ENCODE peak calls at places on chromosomes 6 and 20, in six cellular contexts. P is GM12891, B is H1, E is K562, W is GM12878, C is HepG2. K is an unnamed sample.

GRCh38 chr6:168388641-168389633 is 52.0 kb upstream of the SMOC2 start:
- DNase-seq in P (no peak), B (peak), E (no peak), W (no peak), C (peak), K (no peak)

GRCh38 chr6:1402868-1403267 is 13.5 kb downstream of the FOXF2 start:
- DNase-seq in P (no peak), B (no peak), E (no peak), W (no peak), C (no peak), K (no peak)

GRCh38 chr6:44057931-44058616 is 69.2 kb downstream of the MRPL14 start:
- DNase-seq in P (no peak), B (no peak), E (peak), W (no peak), C (no peak), K (no peak)

GRCh38 chr6:144745434-144745833 is 460.3 kb downstream of the UTRN start:
- DNase-seq in P (no peak), B (no peak), E (no peak), W (no peak), C (no peak), K (no peak)

GRCh38 chr6:149079911-149080501 is 237.5 kb upstream of the TAB2 start:
- DNase-seq in P (no peak), B (no peak), E (no peak), W (no peak), C (no peak), K (no peak)

GRCh38 chr6:149443411-149444181 is 41.2 kb downstream of the ZC3H12D start:
- DNase-seq in P (no peak), B (no peak), E (no peak), W (no peak), C (no peak), K (no peak)

GRCh38 chr20:24955045-24955444 is 6.0 kb downstream of the CST7 start:
- DNase-seq in P (peak), B (peak), E (no peak), W (peak), C (no peak), K (peak)

GRCh38 chr6:79719248-79719975 is 88.3 kb downstream of the SH3BGRL2 start:
- DNase-seq in P (no peak), B (no peak), E (peak), W (no peak), C (no peak), K (no peak)

GRCh38 chr6:98904096-98904495 is 43.6 kb downstream of the FBXL4 start:
- DNase-seq in P (no peak), B (no peak), E (no peak), W (no peak), C (no peak), K (no peak)

GRCh38 chr20:45229264-45230056 is 8.3 kb downstream of the SEMG2 start:
- DNase-seq in P (peak), B (peak), E (peak), W (no peak), C (peak), K (no peak)

GRCh38 chr6:21887301-21888185 is 294.0 kb downstream of the SOX4 start:
- DNase-seq in P (no peak), B (no peak), E (no peak), W (no peak), C (peak), K (no peak)

GRCh38 chr6:168865-169455 is 123.3 kb upstream of the DUSP22 start:
- DNase-seq in P (no peak), B (no peak), E (peak), W (no peak), C (peak), K (no peak)

GRCh38 chr6:150877928-150878327 is 12.4 kb downstream of the MTHFD1L start:
- DNase-seq in P (no peak), B (no peak), E (no peak), W (no peak), C (peak), K (no peak)

GRCh38 chr6:34338377-34338776 is 54.1 kb downstream of the NUDT3 start:
- DNase-seq in P (no peak), B (no peak), E (no peak), W (no peak), C (no peak), K (no peak)

GRCh38 chr6:34332255-34333198 is 59.9 kb downstream of the NUDT3 start:
- DNase-seq in P (no peak), B (no peak), E (no peak), W (no peak), C (no peak), K (no peak)

GRCh38 chr6:34331361-34332050 is 61.0 kb downstream of the NUDT3 start:
- DNase-seq in P (no peak), B (no peak), E (no peak), W (no peak), C (no peak), K (no peak)

GRCh38 chr6:34333858-34334257 is 58.6 kb downstream of the NUDT3 start:
- DNase-seq in P (no peak), B (no peak), E (no peak), W (no peak), C (no peak), K (no peak)

DNA sequence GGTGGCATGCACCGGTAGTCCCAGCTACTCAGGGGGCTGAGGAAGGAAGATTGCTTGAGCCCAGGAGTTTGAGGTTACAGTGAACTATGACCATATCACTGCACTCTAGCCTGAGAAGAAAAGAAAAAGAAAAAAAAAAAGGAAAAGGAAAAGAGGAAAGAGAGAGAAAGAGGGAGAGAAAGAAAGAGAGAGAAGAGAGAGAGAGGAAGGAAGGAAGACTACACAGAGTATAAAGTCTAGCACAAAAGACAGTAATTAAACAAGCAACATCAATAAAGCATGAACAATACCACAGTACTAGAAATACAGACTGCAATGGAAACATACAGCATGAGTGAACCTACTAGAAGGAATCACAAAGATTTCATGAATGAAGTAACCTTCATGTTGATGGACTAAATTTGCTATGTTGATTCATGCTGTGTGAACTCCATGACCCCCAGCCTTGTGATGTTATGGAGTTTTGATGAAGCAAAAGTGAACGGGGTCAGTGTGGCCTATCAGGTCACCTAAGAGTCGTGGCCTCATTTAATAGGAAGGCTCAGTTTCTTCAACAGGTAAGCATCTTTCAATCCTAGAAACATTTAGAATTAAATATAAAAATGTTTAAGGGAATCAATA is 57.6 kb downstream of the NUDT3 start:
- DNase-seq in P (no peak), B (no peak), E (no peak), W (no peak), C (no peak), K (no peak)
- TF ChIP-seq POLR2A in P (no peak), B (no peak), E (no peak), W (no peak), C (no peak), K (no peak)

GRCh38 chr20:5080384-5080877 is 39.3 kb downstream of the PCNA start:
- DNase-seq in P (no peak), B (no peak), E (peak), W (peak), C (no peak), K (no peak)

GRCh38 chr20:5081196-5081595 is 38.6 kb downstream of the PCNA start:
- DNase-seq in P (no peak), B (no peak), E (no peak), W (no peak), C (no peak), K (no peak)

GRCh38 chr20:5078399-5078958 is 41.3 kb downstream of the PCNA start:
- DNase-seq in P (peak), B (no peak), E (peak), W (peak), C (peak), K (peak)

GRCh38 chr20:5074050-5074674 is 45.6 kb downstream of the PCNA start:
- DNase-seq in P (no peak), B (no peak), E (no peak), W (peak), C (no peak), K (no peak)

DNA sequence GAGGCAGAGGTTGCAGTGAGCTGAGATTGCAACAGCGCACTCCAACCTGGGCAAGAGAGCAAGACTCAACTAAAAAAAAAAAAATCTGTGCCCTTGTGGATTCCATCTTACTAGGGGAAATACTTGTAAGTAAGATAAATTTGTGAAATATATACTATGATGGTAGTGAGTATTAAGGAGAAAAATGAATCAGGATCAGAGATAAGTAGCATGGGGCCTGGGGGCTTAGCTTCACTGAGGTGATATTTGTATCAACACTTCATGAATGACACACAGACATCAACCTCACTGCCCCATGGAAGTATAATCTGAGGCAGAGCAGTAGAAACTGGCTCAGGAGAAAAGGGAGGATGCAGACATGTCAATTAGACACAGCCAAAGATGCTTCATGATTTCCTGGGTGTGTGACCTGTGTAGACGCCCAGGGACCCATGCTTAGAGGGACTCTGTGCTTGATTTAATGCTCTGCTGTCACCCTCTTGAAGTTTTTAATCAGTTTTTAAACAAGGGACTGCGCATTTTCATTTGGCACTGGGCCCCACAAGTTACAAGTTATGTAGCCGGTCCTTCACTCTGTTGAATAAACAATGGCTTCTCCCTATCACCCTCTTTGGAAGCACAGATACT is 41.9 kb downstream of the PCNA start:
- DNase-seq in P (no peak), B (no peak), E (no peak), W (no peak), C (no peak), K (no peak)
- TF ChIP-seq TAF1 in P (no peak), B (no peak), E (no peak), W (no peak), C (no peak), K (no peak)

GRCh38 chr20:50115591-50116367 is 2.8 kb upstream of the UBE2V1 start:
- DNase-seq in P (peak), B (peak), E (peak), W (peak), C (peak), K (peak)
- TF ChIP-seq POLR2AphosphoS5 in P (peak), B (peak), E (peak), W (peak), C (peak), K (peak)

GRCh38 chr6:24777227-24777626 is 2.5 kb downstream of the GMNN start:
- DNase-seq in P (no peak), B (no peak), E (no peak), W (no peak), C (no peak), K (no peak)

GRCh38 chr6:24778121-24778520 is 3.4 kb downstream of the GMNN start:
- DNase-seq in P (no peak), B (no peak), E (peak), W (no peak), C (no peak), K (no peak)

GRCh38 chr6:24778878-24779277 is 4.1 kb downstream of the GMNN start:
- DNase-seq in P (no peak), B (no peak), E (no peak), W (no peak), C (no peak), K (no peak)

GRCh38 chr6:24775520-24776058 is 852 bp downstream of the GMNN start:
- DNase-seq in P (no peak), B (no peak), E (peak), W (no peak), C (peak), K (no peak)

DNA sequence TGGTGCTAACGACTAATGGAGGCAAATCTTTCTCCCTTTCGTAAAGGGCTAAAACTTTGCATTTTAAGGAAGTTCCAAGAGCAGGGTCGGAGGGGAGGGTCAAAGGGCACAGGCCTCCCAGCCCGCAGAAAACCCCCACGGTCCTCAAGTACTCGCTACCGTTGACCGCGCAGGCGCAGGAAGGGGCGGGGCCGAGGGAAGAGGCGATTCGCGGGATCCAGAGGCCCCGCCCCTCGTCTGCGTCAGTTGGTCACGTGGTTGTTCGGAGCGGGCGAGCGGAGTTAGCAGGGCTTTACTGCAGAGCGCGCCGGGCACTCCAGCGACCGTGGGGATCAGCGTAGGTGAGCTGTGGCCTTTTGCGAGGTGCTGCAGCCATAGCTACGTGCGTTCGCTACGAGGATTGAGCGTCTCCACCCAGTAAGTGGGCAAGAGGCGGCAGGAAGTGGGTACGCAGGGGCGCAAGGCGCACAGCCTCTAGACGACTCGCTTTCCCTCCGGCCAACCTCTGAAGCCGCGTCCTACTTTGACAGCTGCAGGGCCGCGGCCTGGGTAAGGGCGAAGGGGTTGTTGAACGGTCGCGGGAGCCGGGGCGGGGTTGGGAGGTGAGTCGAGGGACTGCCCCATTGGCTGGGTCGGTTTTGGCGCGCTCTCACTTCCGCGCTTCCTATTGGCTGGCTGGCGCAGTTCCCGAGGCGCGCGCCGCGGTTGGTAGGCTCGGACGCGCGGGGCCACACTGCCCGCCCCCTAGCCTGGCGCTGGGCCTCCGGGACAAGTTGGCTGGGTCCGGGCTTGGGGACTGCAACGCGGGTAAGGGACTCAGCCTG is at the start of gene GMNN:
- DNase-seq in P (peak), B (peak), E (peak), W (peak), C (peak), K (peak)
- TF ChIP-seq POLR2A in P (peak), B (peak), E (peak), W (peak), C (peak), K (peak)

DNA sequence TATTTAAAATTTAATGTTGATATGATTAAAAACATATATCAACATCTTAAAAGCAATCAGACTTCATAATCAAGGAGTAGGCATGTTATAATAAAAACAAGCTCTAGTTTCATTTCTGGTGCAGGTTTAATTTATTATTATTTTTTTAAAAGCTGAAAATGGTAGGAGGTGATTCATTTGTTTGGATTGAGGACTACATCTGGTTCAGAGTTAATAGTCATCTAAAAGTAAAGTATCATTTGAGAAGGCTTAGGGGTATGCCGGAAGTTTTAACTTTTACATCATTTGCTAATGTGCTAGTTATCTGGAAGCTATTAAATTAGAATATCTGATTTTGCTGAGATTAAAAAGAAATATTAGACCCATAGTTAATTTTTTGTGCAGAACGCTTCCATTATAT is 169.5 kb upstream of the LAMA2 start:
- DNase-seq in P (no peak), B (no peak), E (no peak), W (no peak), C (no peak), K (no peak)
- TF ChIP-seq TAF1 in P (no peak), B (no peak), E (no peak), W (no peak), C (no peak), K (no peak)

GRCh38 chr20:33202451-33202850 is 14.7 kb upstream of the BPIFA3 start:
- DNase-seq in P (no peak), B (no peak), E (no peak), W (no peak), C (no peak), K (no peak)

GRCh38 chr20:33203444-33203843 is 13.7 kb upstream of the BPIFA3 start:
- DNase-seq in P (no peak), B (no peak), E (no peak), W (no peak), C (no peak), K (no peak)

GRCh38 chr20:33199026-33199425 is 18.1 kb upstream of the BPIFA3 start:
- DNase-seq in P (no peak), B (no peak), E (no peak), W (no peak), C (no peak), K (no peak)
- TF ChIP-seq POLR2AphosphoS5 in P (no peak), B (no peak), E (no peak), W (no peak), C (no peak), K (no peak)

GRCh38 chr6:39801456-39802251 is 9.5 kb downstream of the DAAM2 start:
- DNase-seq in P (no peak), B (no peak), E (peak), W (no peak), C (peak), K (no peak)
- TF ChIP-seq POLR2A in P (no peak), B (no peak), E (no peak), W (no peak), C (no peak), K (no peak)

GRCh38 chr6:169967687-169968086 is 216.3 kb downstream of the ERMARD start:
- DNase-seq in P (no peak), B (no peak), E (no peak), W (no peak), C (no peak), K (no peak)

GRCh38 chr6:169970306-169970988 is 219.0 kb downstream of the ERMARD start:
- DNase-seq in P (no peak), B (peak), E (no peak), W (no peak), C (no peak), K (no peak)

GRCh38 chr6:169968541-169969270 is 217.3 kb downstream of the ERMARD start:
- DNase-seq in P (no peak), B (no peak), E (no peak), W (no peak), C (no peak), K (no peak)

GRCh38 chr6:169971171-169971861 is 219.9 kb downstream of the ERMARD start:
- DNase-seq in P (no peak), B (peak), E (no peak), W (no peak), C (no peak), K (no peak)

GRCh38 chr6:169969372-169970099 is 218.1 kb downstream of the ERMARD start:
- DNase-seq in P (no peak), B (no peak), E (no peak), W (no peak), C (no peak), K (no peak)
- TF ChIP-seq TAF1 in P (no peak), B (no peak), E (no peak), W (no peak), C (no peak), K (no peak)

GRCh38 chr6:81572020-81572419 is 180.5 kb downstream of the TENT5A start:
- DNase-seq in P (no peak), B (no peak), E (no peak), W (no peak), C (no peak), K (no peak)
- TF ChIP-seq POLR2AphosphoS5 in P (no peak), B (no peak), E (no peak), W (no peak), C (no peak), K (no peak)